ENCODE peak calls at places on chromosome 20, in nine cellular contexts. M is GM23338, N is lower leg skin, R is H9, F is breast epithelium, T is CD14-positive monocyte, P is tibial artery, V is endothelial cell, L is fibroblast of pulmonary artery. Z is an unnamed sample.

GRCh38 chr20:1002682-1003561 is 811 bp upstream of the RSPO4 start:
- DNase-seq in M (no peak), N (peak), R (no peak), F (no peak), T (no peak), P (peak), V (peak), L (no peak), Z (no peak)

GRCh38 chr20:19710336-19710721 is 47.7 kb upstream of the RIN2 start:
- DNase-seq in M (no peak), N (no peak), R (no peak), F (no peak), T (no peak), P (no peak), V (no peak), L (no peak), Z (no peak)

GRCh38 chr20:13819885-13820645 is 35.2 kb downstream of the NDUFAF5 start:
- DNase-seq in M (peak), N (no peak), R (peak), F (peak), T (no peak), P (no peak), V (no peak), L (peak), Z (peak)

GRCh38 chr20:3515379-3516175 is 44.8 kb downstream of the ATRN start:
- DNase-seq in M (no peak), N (no peak), R (no peak), F (no peak), T (no peak), P (no peak), V (no peak), L (peak), Z (peak)

GRCh38 chr20:22288156-22288555 is 296.2 kb downstream of the FOXA2 start:
- DNase-seq in M (no peak), N (no peak), R (no peak), F (no peak), T (no peak), P (no peak), V (no peak), L (no peak), Z (no peak)

GRCh38 chr20:44711237-44711636 is 3.9 kb upstream of the CCN5 start:
- DNase-seq in M (no peak), N (no peak), R (no peak), F (no peak), T (no peak), P (peak), V (no peak), L (peak), Z (no peak)

GRCh38 chr20:37723668-37724067 is 29.8 kb downstream of the CTNNBL1 start:
- DNase-seq in M (no peak), N (no peak), R (no peak), F (no peak), T (no peak), P (no peak), V (no peak), L (no peak), Z (no peak)

GRCh38 chr20:7722564-7722963 is 217.7 kb downstream of the HAO1 start:
- DNase-seq in M (no peak), N (no peak), R (no peak), F (no peak), T (no peak), P (no peak), V (no peak), L (peak), Z (no peak)

GRCh38 chr20:61706562-61706961 is 359.1 kb downstream of the TAF4 start:
- DNase-seq in M (no peak), N (no peak), R (no peak), F (no peak), T (no peak), P (no peak), V (no peak), L (no peak), Z (no peak)

GRCh38 chr20:40689100-40689942 is at the start of gene MAFB:
- DNase-seq in M (peak), N (peak), R (peak), F (peak), T (peak), P (peak), V (peak), L (peak), Z (peak)

GRCh38 chr20:24442909-24443308 is 26.5 kb upstream of the SYNDIG1 start:
- DNase-seq in M (no peak), N (peak), R (no peak), F (no peak), T (no peak), P (no peak), V (no peak), L (no peak), Z (no peak)

GRCh38 chr20:1809121-1809520 is 86.1 kb upstream of the SIRPA start:
- DNase-seq in M (no peak), N (peak), R (no peak), F (no peak), T (no peak), P (no peak), V (no peak), L (peak), Z (peak)

GRCh38 chr20:63140683-63141433 is 75.1 kb downstream of the YTHDF1 start:
- DNase-seq in M (no peak), N (no peak), R (no peak), F (no peak), T (no peak), P (no peak), V (no peak), L (no peak), Z (no peak)

GRCh38 chr20:55424968-55425367 is 580.4 kb downstream of the CBLN4 start:
- DNase-seq in M (no peak), N (no peak), R (no peak), F (no peak), T (no peak), P (no peak), V (no peak), L (no peak), Z (no peak)

GRCh38 chr20:62804632-62805364 is at the start of gene OGFR:
- DNase-seq in M (peak), N (peak), R (peak), F (no peak), T (no peak), P (peak), V (peak), L (peak), Z (no peak)

GRCh38 chr20:38138086-38138777 is 26.8 kb downstream of the TGM2 start:
- DNase-seq in M (no peak), N (peak), R (no peak), F (no peak), T (no peak), P (peak), V (no peak), L (no peak), Z (no peak)

GRCh38 chr20:21981179-21981578 is 275.7 kb downstream of the PAX1 start:
- DNase-seq in M (no peak), N (no peak), R (no peak), F (no peak), T (no peak), P (no peak), V (no peak), L (peak), Z (no peak)

GRCh38 chr20:1437222-1437904 is 29.3 kb downstream of the NSFL1C start:
- DNase-seq in M (peak), N (peak), R (peak), F (peak), T (peak), P (peak), V (peak), L (peak), Z (no peak)

GRCh38 chr20:45229264-45230056 is 8.3 kb downstream of the SEMG2 start:
- DNase-seq in M (peak), N (no peak), R (peak), F (no peak), T (no peak), P (no peak), V (peak), L (peak), Z (no peak)

GRCh38 chr20:35165221-35166185 is 6.4 kb upstream of the PROCR start:
- DNase-seq in M (no peak), N (no peak), R (no peak), F (no peak), T (no peak), P (no peak), V (no peak), L (no peak), Z (no peak)

GRCh38 chr20:10758446-10758845 is 84.6 kb upstream of the JAG1 start:
- DNase-seq in M (no peak), N (no peak), R (no peak), F (no peak), T (no peak), P (no peak), V (no peak), L (peak), Z (no peak)

GRCh38 chr20:63247678-63248228 is 6.5 kb downstream of the NKAIN4 start:
- DNase-seq in M (no peak), N (no peak), R (no peak), F (no peak), T (no peak), P (no peak), V (no peak), L (no peak), Z (no peak)

GRCh38 chr20:36632487-36633284 is 13.3 kb downstream of the SLA2 start:
- DNase-seq in M (peak), N (no peak), R (peak), F (no peak), T (no peak), P (no peak), V (peak), L (no peak), Z (no peak)

DNA sequence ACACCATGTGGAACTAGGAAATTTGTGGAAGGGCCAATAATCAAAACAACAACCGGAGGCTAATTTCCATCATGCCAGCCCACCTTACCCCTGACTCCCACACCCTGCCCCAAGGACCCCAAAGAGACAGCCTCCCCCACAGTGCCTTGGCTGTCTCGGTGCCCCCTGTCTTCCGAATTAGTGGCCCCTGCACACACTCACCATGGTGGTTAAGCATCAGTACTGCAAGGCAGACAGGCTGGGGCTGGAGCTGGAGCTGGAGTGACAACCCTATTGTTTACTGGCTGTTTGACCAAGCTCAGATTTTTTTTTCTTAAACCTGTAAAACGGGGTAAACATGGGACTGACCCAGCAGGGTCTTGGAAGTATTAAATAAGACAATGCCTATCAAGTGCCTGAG is 238.0 kb downstream of the TFAP2C start:
- DNase-seq in M (peak), N (no peak), R (no peak), F (no peak), T (no peak), P (no peak), V (no peak), L (no peak), Z (no peak)
- TF ChIP-seq CTCF in M (no peak), N (no peak), R (no peak), F (no peak), T (no peak), P (no peak), V (no peak), L (no peak), Z (no peak)

GRCh38 chr20:60206259-60206658 is 248.0 kb downstream of the CDH26 start:
- DNase-seq in M (peak), N (no peak), R (peak), F (no peak), T (no peak), P (no peak), V (peak), L (peak), Z (no peak)
- TF ChIP-seq CTCF in M (peak), N (no peak), R (peak), F (no peak), T (peak), P (no peak), V (no peak), L (peak), Z (peak)

GRCh38 chr20:25574411-25574810 is 10.9 kb downstream of the NINL start:
- DNase-seq in M (no peak), N (no peak), R (no peak), F (no peak), T (no peak), P (no peak), V (peak), L (peak), Z (no peak)
- TF ChIP-seq CTCF in M (peak), N (no peak), R (no peak), F (no peak), T (no peak), P (no peak), V (no peak), L (peak), Z (peak)

GRCh38 chr20:60052322-60052721 is 94.1 kb downstream of the CDH26 start:
- DNase-seq in M (no peak), N (peak), R (no peak), F (no peak), T (no peak), P (no peak), V (no peak), L (no peak), Z (no peak)

GRCh38 chr20:60053125-60053812 is 95.0 kb downstream of the CDH26 start:
- DNase-seq in M (no peak), N (peak), R (no peak), F (no peak), T (no peak), P (no peak), V (no peak), L (no peak), Z (no peak)

GRCh38 chr20:60048634-60049578 is 90.7 kb downstream of the CDH26 start:
- DNase-seq in M (no peak), N (peak), R (peak), F (no peak), T (no peak), P (no peak), V (no peak), L (no peak), Z (no peak)

GRCh38 chr20:60049601-60050000 is 91.4 kb downstream of the CDH26 start:
- DNase-seq in M (no peak), N (peak), R (no peak), F (no peak), T (no peak), P (no peak), V (no peak), L (no peak), Z (no peak)

DNA sequence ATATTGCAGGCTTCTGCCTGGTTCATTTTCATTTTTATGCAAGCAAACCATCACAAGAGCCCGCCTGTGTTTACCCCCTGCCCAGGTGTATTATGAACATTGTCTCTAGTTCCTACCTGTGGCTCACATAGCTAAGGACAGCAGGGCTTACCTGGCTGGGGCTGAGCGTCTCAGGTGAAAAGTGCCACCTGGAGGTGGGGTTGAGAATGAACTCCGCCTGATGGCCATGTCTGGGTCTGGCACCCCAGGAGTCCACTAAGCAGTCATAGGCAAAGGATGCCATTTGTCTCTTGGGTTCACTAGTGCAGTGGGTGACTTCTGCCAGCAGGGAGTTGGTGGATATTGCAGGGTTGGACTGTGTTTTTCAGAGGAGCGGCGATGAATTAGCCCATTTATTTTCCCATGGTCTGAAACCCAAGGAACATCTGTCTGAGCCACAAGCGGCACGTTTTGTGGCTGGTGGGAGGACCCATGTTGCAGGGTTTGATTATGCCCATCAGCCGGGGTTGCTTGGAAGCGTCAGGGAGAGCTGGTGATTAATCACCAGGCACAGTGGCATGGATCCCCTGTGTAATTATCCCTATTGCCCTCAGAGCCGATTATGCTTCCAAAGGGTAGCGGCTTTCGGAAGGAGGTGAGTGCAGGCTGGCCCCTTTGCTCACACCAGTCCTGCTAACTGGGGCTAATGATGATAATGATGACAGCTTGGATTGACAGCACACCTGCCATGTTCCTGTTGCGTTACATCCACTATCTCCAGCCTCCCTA is 92.2 kb downstream of the CDH26 start:
- DNase-seq in M (peak), N (peak), R (peak), F (no peak), T (no peak), P (no peak), V (no peak), L (no peak), Z (no peak)
- TF ChIP-seq CTCF in M (peak), N (no peak), R (peak), F (no peak), T (no peak), P (no peak), V (peak), L (no peak), Z (peak)

DNA sequence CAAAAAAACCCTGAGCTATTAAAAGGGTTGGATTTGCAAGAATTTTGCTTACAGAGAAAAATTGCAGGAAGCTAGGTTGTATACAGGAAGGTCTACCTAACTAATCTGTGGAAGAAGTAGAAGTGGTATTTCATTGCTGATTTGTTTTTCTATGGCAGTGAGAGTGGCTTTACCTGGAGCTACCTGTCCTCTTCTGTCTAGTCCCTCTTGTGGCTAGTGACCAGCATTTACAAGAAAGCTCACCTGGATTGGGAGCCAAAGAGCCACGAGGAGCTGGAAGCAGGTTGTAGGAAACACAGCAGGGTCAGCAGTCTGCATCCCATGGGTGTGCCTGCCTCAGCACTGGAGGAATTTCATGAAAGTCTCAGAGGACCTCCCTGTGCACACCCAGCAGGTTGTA is 120.3 kb upstream of the RALGAPA2 start:
- DNase-seq in M (peak), N (no peak), R (no peak), F (no peak), T (no peak), P (no peak), V (no peak), L (no peak), Z (no peak)
- TF ChIP-seq CTCF in M (peak), N (no peak), R (peak), F (no peak), T (no peak), P (no peak), V (no peak), L (no peak), Z (no peak)

DNA sequence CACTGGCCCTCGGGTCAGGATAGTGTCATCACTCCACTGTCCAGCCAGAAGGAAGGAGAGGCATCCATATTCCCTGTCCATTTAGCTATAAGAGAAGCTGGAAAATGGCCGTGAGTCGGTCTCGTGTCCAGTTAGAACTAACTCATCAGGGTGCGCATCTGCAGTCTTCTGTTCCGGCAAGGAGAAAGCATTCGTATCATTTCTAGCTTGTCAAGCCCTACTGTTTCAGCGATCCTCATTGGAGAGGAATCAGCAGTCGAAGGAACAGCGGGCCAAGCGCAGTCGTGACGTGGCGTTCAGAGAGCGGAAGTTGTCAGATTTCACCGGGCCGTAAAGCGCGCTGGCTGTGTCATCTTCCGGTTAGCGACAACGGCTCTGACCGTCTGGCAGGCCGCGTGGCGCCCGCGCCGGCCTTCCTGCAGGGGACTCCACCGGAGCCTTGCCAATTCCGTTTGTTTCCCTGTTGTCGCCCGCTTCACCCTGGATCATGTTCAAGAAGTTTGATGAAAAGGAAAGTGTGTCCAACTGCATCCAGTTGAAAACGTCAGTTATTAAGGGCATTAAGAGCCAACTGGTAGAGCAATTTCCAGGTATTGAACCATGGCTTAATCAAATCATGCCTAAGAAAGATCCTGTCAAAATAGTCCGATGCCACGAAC is 32.9 kb downstream of the HM13 start:
- DNase-seq in M (peak), N (peak), R (peak), F (peak), T (peak), P (peak), V (peak), L (peak), Z (peak)
- TF ChIP-seq CTCF in M (no peak), N (no peak), R (peak), F (no peak), T (no peak), P (peak), V (no peak), L (no peak), Z (peak)

DNA sequence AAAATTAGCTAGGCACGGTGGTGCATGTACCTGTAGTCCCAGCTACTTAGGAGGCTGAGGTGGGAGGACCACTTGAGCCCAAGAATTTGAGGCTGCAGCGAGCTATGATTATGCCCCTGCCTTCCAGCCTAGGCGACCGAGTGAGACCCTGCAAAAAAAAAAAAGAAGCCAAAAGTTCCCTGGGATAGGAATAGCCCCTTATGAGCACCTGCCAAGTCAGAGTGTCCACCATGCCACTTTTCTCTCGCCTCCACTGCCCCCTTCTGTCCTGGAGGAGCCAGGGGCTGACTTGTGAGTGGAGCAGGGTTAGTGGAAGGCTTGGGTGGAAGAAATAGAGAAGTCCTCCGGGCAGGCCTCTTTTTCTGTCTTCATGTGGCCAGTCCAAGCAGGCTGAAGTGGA is 12.1 kb upstream of the DDX27 start:
- DNase-seq in M (peak), N (no peak), R (peak), F (no peak), T (no peak), P (no peak), V (no peak), L (no peak), Z (no peak)
- TF ChIP-seq CTCF in M (peak), N (no peak), R (peak), F (no peak), T (no peak), P (no peak), V (no peak), L (no peak), Z (no peak)

GRCh38 chr20:46592580-46593362 is 42.3 kb upstream of the OCSTAMP start:
- DNase-seq in M (peak), N (peak), R (peak), F (no peak), T (no peak), P (no peak), V (no peak), L (no peak), Z (no peak)
- TF ChIP-seq CTCF in M (peak), N (no peak), R (peak), F (no peak), T (peak), P (no peak), V (no peak), L (no peak), Z (no peak)